ENCODE peak calls at places on chromosome 12, in six cellular contexts. O, C, W, L, J and B are unnamed samples.

GRCh38 chr12:78914859-78915331 is 50.3 kb downstream of the SYT1 start:
- ATAC-seq in W (no peak), C (no peak), L (no peak), J (no peak), O (no peak), B (no peak)

GRCh38 chr12:108717243-108717642 is 14.1 kb downstream of the CORO1C start:
- ATAC-seq in L (no peak), W (no peak), C (no peak), O (no peak), J (no peak), B (no peak)

GRCh38 chr12:119594399-119594730 is 791 bp downstream of the TMEM233 start:
- ATAC-seq in C (no peak), O (peak; percentile 30), L (no peak), J (peak; percentile 9), W (peak; percentile 56), B (no peak)

GRCh38 chr12:108337235-108338223 is 1.6 kb downstream of the CMKLR1 start:
- ATAC-seq in W (peak; percentile 88), J (peak; percentile 81), C (peak; percentile 96), O (no peak), L (peak; percentile 68), B (peak; percentile 19)

GRCh38 chr12:46267618-46268348 is 1.1 kb downstream of the SLC38A1 start:
- ATAC-seq in O (peak; percentile 35), J (no peak), L (peak; percentile 3), W (peak; percentile 23), C (peak; percentile 28), B (no peak)

GRCh38 chr12:103772367-103773108 is 68.5 kb downstream of the NT5DC3 start:
- ATAC-seq in C (peak; percentile 18), J (no peak), O (no peak), L (no peak), W (no peak), B (peak; percentile 22)

GRCh38 chr12:105317942-105318614 is 12.4 kb upstream of the C12orf75 start:
- ATAC-seq in C (no peak), O (no peak), J (peak; percentile 65), W (peak; percentile 84), L (no peak), B (no peak)

GRCh38 chr12:107884769-107885694 is 110.5 kb downstream of the ASCL4 start:
- ATAC-seq in J (peak; percentile 75), O (no peak), L (peak; percentile 94), W (peak; percentile 92), C (peak; percentile 95), B (no peak)

GRCh38 chr12:93314177-93314497 is 63.6 kb upstream of the NUDT4 start:
- ATAC-seq in L (no peak), J (no peak), C (no peak), W (no peak), O (no peak), B (no peak)

GRCh38 chr12:104632724-104633181 is 176.0 kb downstream of the CHST11 start:
- ATAC-seq in W (no peak), J (no peak), C (peak; percentile 62), L (no peak), O (peak; percentile 50), B (no peak)

GRCh38 chr12:111519083-111519482 is 80.0 kb downstream of the ATXN2 start:
- ATAC-seq in C (no peak), O (no peak), J (no peak), L (no peak), W (no peak), B (no peak)

GRCh38 chr12:108180255-108181094 is 51.4 kb downstream of the WSCD2 start:
- ATAC-seq in W (no peak), O (no peak), C (no peak), L (peak; percentile 95), J (no peak), B (no peak)

GRCh38 chr12:113891737-113892520 is 74.2 kb downstream of the RBM19 start:
- ATAC-seq in J (no peak), W (no peak), L (no peak), O (no peak), C (no peak), B (no peak)

GRCh38 chr12:42407306-42407705 is 81.3 kb downstream of the PPHLN1 start:
- ATAC-seq in C (no peak), J (peak; percentile 24), W (no peak), O (no peak), L (no peak), B (no peak)

GRCh38 chr12:118307069-118307954 is 65.4 kb downstream of the TAOK3 start:
- ATAC-seq in W (no peak), J (peak; percentile 56), O (no peak), C (peak; percentile 31), L (peak; percentile 78), B (peak; percentile 58)

GRCh38 chr12:77685906-77686305 is 144.8 kb upstream of the NAV3 start:
- ATAC-seq in L (no peak), O (no peak), C (no peak), J (no peak), W (no peak), B (no peak)

GRCh38 chr12:81888961-81889360 is 129.8 kb upstream of the PPFIA2 start:
- ATAC-seq in O (no peak), C (no peak), W (no peak), J (no peak), L (no peak), B (no peak)

GRCh38 chr12:119627019-119627643 is 33.6 kb downstream of the TMEM233 start:
- ATAC-seq in J (no peak), C (no peak), O (no peak), W (peak; percentile 76), L (no peak), B (no peak)

GRCh38 chr12:117218149-117218548 is 27.9 kb upstream of the FBXO21 start:
- ATAC-seq in O (no peak), W (no peak), L (no peak), C (no peak), J (no peak), B (no peak)

GRCh38 chr12:83153156-83153555 is 466.4 kb downstream of the TMTC2 start:
- ATAC-seq in J (no peak), L (peak; percentile 66), O (no peak), W (no peak), C (no peak), B (no peak)

GRCh38 chr12:44019118-44019517 is 183.2 kb downstream of the TMEM117 start:
- ATAC-seq in W (no peak), O (no peak), J (no peak), C (no peak), L (no peak), B (no peak)

GRCh38 chr12:113896841-113897240 is 69.3 kb downstream of the RBM19 start:
- ATAC-seq in O (no peak), J (no peak), C (no peak), W (no peak), L (no peak), B (no peak)

GRCh38 chr12:77830502-77830901 is at the start of gene NAV3:
- ATAC-seq in O (no peak), W (no peak), J (no peak), L (no peak), C (no peak), B (peak; percentile 76)

DNA sequence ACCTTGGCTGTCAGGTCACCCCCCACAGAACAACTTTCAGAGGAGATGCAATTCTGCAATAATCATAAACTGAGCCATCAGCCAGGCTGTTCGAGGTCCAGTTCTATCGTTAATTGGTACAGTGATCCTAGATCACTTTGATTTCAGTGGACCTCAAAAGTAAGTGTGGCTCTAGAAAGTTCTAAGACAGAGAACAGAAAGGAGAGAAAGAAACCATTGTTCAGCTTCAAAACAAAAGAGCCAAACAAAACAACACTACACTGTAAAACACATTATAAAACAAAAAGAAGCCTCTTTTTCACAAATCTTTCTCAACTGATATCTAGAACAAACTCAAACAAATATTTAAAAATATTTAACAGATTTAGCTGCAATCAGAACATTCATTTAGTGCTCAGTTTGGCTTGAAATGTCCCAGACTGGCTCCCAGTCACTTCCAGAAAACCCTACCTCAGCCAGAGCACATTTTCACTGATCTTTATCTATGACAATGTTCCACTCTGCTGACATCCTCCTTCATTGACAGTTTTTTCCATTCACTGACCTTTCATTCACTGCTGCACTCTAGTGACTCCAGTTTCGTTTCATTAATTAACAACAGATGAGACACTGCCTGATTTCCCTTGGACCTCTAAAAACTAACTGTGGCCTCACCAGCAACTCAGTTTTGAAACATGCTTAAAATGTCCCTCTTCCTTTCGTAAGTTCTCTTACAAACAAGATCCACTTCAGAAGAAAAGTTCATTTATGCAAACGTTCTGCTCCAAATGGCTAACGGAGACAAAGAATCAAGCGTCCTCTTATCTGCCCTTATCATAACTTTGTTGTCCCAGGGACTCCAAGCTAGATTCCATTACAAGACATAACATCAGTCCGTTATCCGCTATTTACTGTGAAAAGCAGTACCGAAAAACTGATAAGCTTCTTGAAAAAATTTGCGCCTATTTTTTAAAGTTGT is 56.8 kb downstream of the DUSP16 start:
- ATAC-seq in O (peak; percentile 60), C (peak; percentile 73), J (no peak), L (peak; percentile 87), W (peak; percentile 58), B (peak; percentile 82)
- TF ChIP-seq EP300 in O (peak; percentile 21), C (peak; percentile 7), J (no peak), L (peak; percentile 92), W (no peak), B (no peak)

DNA sequence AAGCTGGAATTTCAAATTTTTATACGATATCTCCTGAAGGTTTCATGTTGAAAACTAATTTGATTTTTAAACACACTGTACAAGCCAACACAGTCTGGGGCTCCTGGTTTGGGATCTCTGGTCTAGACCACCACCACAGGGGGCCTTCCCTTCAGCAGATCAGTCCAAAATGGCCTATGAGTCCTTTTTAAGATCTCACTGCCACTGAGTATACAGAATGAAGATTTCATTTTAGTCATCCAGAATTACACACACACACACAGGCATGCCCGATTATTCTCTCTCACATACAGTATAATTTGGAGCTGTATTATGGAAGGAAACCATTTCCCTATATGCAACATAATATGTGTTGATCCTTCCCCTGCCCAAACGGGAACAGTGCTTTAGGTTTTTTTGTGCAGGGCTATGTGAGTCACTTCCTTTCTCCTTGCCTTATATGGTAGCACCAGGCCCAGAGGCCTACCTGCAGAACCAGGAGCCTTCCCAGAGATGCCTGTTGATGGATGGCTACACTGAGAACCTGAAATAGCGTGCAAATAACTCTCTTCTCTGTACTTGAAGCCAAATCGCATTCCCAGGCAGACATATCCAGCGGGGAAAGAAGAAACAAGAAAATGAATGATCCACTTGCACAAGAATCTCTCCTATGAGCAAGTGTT is 28.1 kb upstream of the WNK1 start:
- ATAC-seq in L (peak; percentile 66), C (peak; percentile 88), J (peak; percentile 70), W (no peak), O (peak; percentile 67), B (no peak)
- H3K27ac ChIP-seq in L (peak overlapping the region; percentile 46), C (peak overlapping the region; percentile 8), J (peak overlapping the region; percentile 32), W (no peak overlapping the region), O (peak overlapping the region; percentile 55), B (no peak overlapping the region)

GRCh38 chr12:10717410-10717809 is 5.7 kb downstream of the YBX3 start:
- ATAC-seq in W (no peak), J (no peak), C (no peak), O (no peak), L (no peak), B (no peak)

GRCh38 chr12:10719482-10719881 is 3.6 kb downstream of the YBX3 start:
- ATAC-seq in C (no peak), J (no peak), O (no peak), W (no peak), L (no peak), B (no peak)

GRCh38 chr12:10716704-10717315 is 6.3 kb downstream of the YBX3 start:
- ATAC-seq in W (no peak), L (no peak), J (peak; percentile 75), C (no peak), O (peak; percentile 70), B (peak; percentile 92)

GRCh38 chr12:10716277-10716676 is 6.8 kb downstream of the YBX3 start:
- ATAC-seq in C (no peak), O (no peak), J (no peak), L (no peak), W (no peak), B (no peak)

GRCh38 chr12:10718279-10718821 is 4.8 kb downstream of the YBX3 start:
- ATAC-seq in J (no peak), C (no peak), W (no peak), O (no peak), L (no peak), B (no peak)
- H3K4me3 ChIP-seq in J (peak overlapping the region; percentile 14), C (no peak overlapping the region), W (no peak overlapping the region), O (no peak overlapping the region), L (peak overlapping the region; percentile 29), B (no peak overlapping the region)

GRCh38 chr12:68962855-68963455 is 30.0 kb upstream of the CPM start:
- ATAC-seq in J (no peak), C (no peak), W (no peak), O (no peak), L (no peak), B (no peak)
- TF ChIP-seq EP300 in J (no peak), C (no peak), W (no peak), O (no peak), L (no peak), B (no peak)